ENCODE peak calls at places on chromosome 1, in seven cellular contexts. E is RPMI7951; O is stimulated activated CD4-positive, alpha-beta T cell treated with anti-CD3 and anti-CD28 coated beads, TNF-alpha, amount 100 ng/mL, for 48 hours; L is AG08395; Y is SHP77; R is activated CD4-positive, alpha-beta T cell treated with anti-CD3 and anti-CD28 coated beads for 48 hours; A is kidney glomerular epithelial cell. B is an unnamed sample.

GRCh38 chr1:245827306-245827705 is 672.5 kb downstream of the KIF26B start:
- DNase-seq in R (no peak), Y (no peak), L (no peak), E (no peak), A (no peak), O (no peak), B (no peak)

GRCh38 chr1:226588484-226588883 is 39.9 kb downstream of the STUM start:
- DNase-seq in O (no peak), L (no peak), E (no peak), Y (no peak), A (no peak), R (no peak), B (no peak)

GRCh38 chr1:208475449-208475848 is 231.3 kb upstream of the PLXNA2 start:
- DNase-seq in R (no peak), O (no peak), Y (peak; percentile 1), E (peak; percentile 66), A (peak; percentile 57), L (no peak), B (no peak)

GRCh38 chr1:47181955-47182680 is 7.7 kb downstream of the PDZK1IP1 start:
- DNase-seq in O (no peak), R (no peak), Y (no peak), E (peak; percentile 60), L (no peak), A (peak; percentile 97), B (no peak)

GRCh38 chr1:159779403-159779851 is 1.3 kb upstream of the DUSP23 start:
- DNase-seq in L (no peak), O (no peak), A (no peak), Y (no peak), E (peak; percentile 75), R (no peak), B (no peak)

GRCh38 chr1:213389061-213389581 is 338.1 kb downstream of the RPS6KC1 start:
- DNase-seq in Y (no peak), A (no peak), E (no peak), R (no peak), O (no peak), L (no peak), B (no peak)

GRCh38 chr1:179818743-179819173 is 58.8 kb downstream of the TOR1AIP2 start:
- DNase-seq in R (no peak), Y (no peak), A (peak; percentile 17), O (no peak), E (no peak), L (no peak), B (no peak)

GRCh38 chr1:156407344-156407743 is 38.3 kb downstream of the RHBG start:
- DNase-seq in L (no peak), O (no peak), Y (no peak), E (peak; percentile 6), R (no peak), A (no peak), B (no peak)

GRCh38 chr1:213914351-213914750 is 73.4 kb upstream of the PROX1 start:
- DNase-seq in R (no peak), A (no peak), E (no peak), O (no peak), Y (no peak), L (no peak), B (no peak)

GRCh38 chr1:115642168-115643072 is 650 bp downstream of the VANGL1 start:
- DNase-seq in A (peak; percentile 43), R (peak; percentile 38), Y (peak; percentile 47), O (no peak), L (peak; percentile 46), E (peak; percentile 58), B (peak; percentile 21)

GRCh38 chr1:243396876-243397275 is 141.0 kb downstream of the SDCCAG8 start:
- DNase-seq in E (no peak), A (no peak), Y (no peak), L (no peak), O (no peak), R (no peak), B (no peak)

GRCh38 chr1:174791863-174792262 is 207.9 kb upstream of the CACYBP start:
- DNase-seq in R (no peak), Y (no peak), A (no peak), O (no peak), L (no peak), E (no peak), B (no peak)

GRCh38 chr1:13702425-13703127 is 2.6 kb downstream of the PRDM2 start:
- DNase-seq in Y (no peak), L (no peak), E (no peak), O (peak; percentile 20), R (peak; percentile 61), A (no peak), B (no peak)

GRCh38 chr1:162856260-162856659 is 4.7 kb downstream of the CCDC190 start:
- DNase-seq in R (no peak), E (peak; percentile 94), Y (no peak), O (no peak), A (peak; percentile 96), L (peak; percentile 72), B (no peak)

GRCh38 chr1:242546441-242546840 is 21.9 kb upstream of the PLD5 start:
- DNase-seq in E (no peak), L (no peak), A (no peak), R (no peak), Y (no peak), O (no peak), B (no peak)

GRCh38 chr1:17577907-17578297 is 38.4 kb downstream of the ARHGEF10L start:
- DNase-seq in Y (no peak), L (no peak), A (no peak), R (no peak), O (no peak), E (no peak), B (no peak)

GRCh38 chr1:227427411-227427810 is 109.1 kb upstream of the CDC42BPA start:
- DNase-seq in R (no peak), E (no peak), L (no peak), Y (no peak), A (no peak), O (no peak), B (no peak)

GRCh38 chr1:156903328-156904091 is 10.0 kb downstream of the PEAR1 start:
- DNase-seq in A (no peak), O (no peak), E (no peak), L (no peak), R (no peak), Y (no peak), B (no peak)

GRCh38 chr1:22807340-22807739 is 96.7 kb downstream of the EPHB2 start:
- DNase-seq in E (no peak), A (no peak), Y (no peak), R (no peak), L (no peak), O (no peak), B (no peak)